ENCODE peak calls at places on chromosomes 16 and 17, in four cellular contexts. Q, R, V and G are unnamed samples.

GRCh38 chr16:27464663-27465482 is 62.9 kb downstream of the IL21R start:
- DNase-seq in R (no peak), V (no peak), Q (no peak), G (no peak)

GRCh38 chr17:37888881-37889280 is 35.3 kb upstream of the TBC1D3K start:
- DNase-seq in Q (no peak), R (no peak), V (no peak), G (no peak)

GRCh38 chr16:69410285-69410990 is 14.0 kb upstream of the CYB5B start:
- DNase-seq in V (no peak), Q (peak), R (no peak), G (no peak)

GRCh38 chr17:77147357-77147801 is 6.6 kb downstream of the SEC14L1 start:
- DNase-seq in Q (no peak), R (no peak), V (no peak), G (no peak)

GRCh38 chr16:48491517-48491916 is 106.3 kb upstream of the SIAH1 start:
- DNase-seq in R (no peak), Q (peak), V (no peak), G (peak)

GRCh38 chr16:50154369-50154947 is 1.4 kb downstream of the TENT4B start:
- DNase-seq in V (no peak), Q (peak), R (no peak), G (no peak)

GRCh38 chr17:19320876-19321275 is 41.6 kb downstream of the B9D1 start:
- DNase-seq in V (no peak), R (no peak), Q (no peak), G (no peak)

GRCh38 chr17:81150379-81151038 is 14.8 kb upstream of the PVALEF start:
- DNase-seq in V (peak), R (no peak), Q (peak), G (peak)

GRCh38 chr17:5562661-5563360 is 21.5 kb downstream of the NLRP1 start:
- DNase-seq in V (no peak), R (no peak), Q (no peak), G (no peak)

GRCh38 chr17:57534863-57535651 is 210.0 kb downstream of the CCDC182 start:
- DNase-seq in Q (peak), V (no peak), R (peak), G (no peak)

GRCh38 chr17:43020789-43021738 is 1.1 kb downstream of the VAT1 start:
- DNase-seq in Q (peak), R (no peak), V (peak), G (peak)

GRCh38 chr17:15298176-15298575 is 33.0 kb upstream of the PMP22 start:
- DNase-seq in V (no peak), Q (peak), R (no peak), G (no peak)

GRCh38 chr17:40949406-40949805 is 12.0 kb upstream of the KRT23 start:
- DNase-seq in V (no peak), R (peak), Q (no peak), G (no peak)